ENCODE peak calls at places on chromosomes 11 and 22, in five cellular contexts. G is DND-41, X is lung, P is left lung, I is RWPE2. C is an unnamed sample.

GRCh38 chr11:11502303-11502828 is 119.4 kb downstream of the GALNT18 start:
- ATAC-seq in X (peak; percentile 23), P (peak; percentile 75), G (no peak), I (no peak), C (no peak)

GRCh38 chr22:43171019-43171491 is 15.9 kb downstream of the TTLL12 start:
- ATAC-seq in P (no peak), I (no peak), G (no peak), X (no peak), C (no peak)

GRCh38 chr11:19428206-19429001 is 187.7 kb upstream of the E2F8 start:
- ATAC-seq in P (no peak), X (no peak), G (no peak), I (peak; percentile 98), C (no peak)

GRCh38 chr11:96465537-96465936 is 75.7 kb downstream of the JRKL start:
- ATAC-seq in X (no peak), G (no peak), P (no peak), I (no peak), C (no peak)

GRCh38 chr11:67505605-67506396 is 638 bp upstream of the PITPNM1 start:
- ATAC-seq in P (peak; percentile 69), G (peak; percentile 62), X (peak; percentile 49), I (peak; percentile 73), C (peak; percentile 54)

GRCh38 chr11:97610854-97611253 is 1221.0 kb downstream of the JRKL start:
- ATAC-seq in I (no peak), P (no peak), G (no peak), X (no peak), C (no peak)

GRCh38 chr22:43207386-43207785 is 20.5 kb upstream of the TTLL12 start:
- ATAC-seq in I (no peak), P (no peak), X (no peak), G (no peak), C (no peak)

GRCh38 chr11:60912223-60912850 is 1.6 kb upstream of the TMEM109 start:
- ATAC-seq in G (no peak), I (no peak), P (no peak), X (no peak), C (no peak)

GRCh38 chr22:41250127-41250526 is 9.4 kb upstream of the CHADL start:
- ATAC-seq in G (no peak), I (no peak), P (no peak), X (no peak), C (no peak)

GRCh38 chr11:116825854-116826750 is 3.0 kb upstream of the APOA4 start:
- ATAC-seq in P (no peak), G (no peak), X (no peak), I (no peak), C (no peak)

GRCh38 chr11:61273151-61274078 is 21.7 kb downstream of the VWCE start:
- ATAC-seq in I (peak; percentile 70), P (peak; percentile 98), X (peak; percentile 82), G (no peak), C (no peak)

GRCh38 chr11:115194798-115195101 is 309.5 kb downstream of the CADM1 start:
- ATAC-seq in I (no peak), X (no peak), P (peak; percentile 49), G (no peak), C (no peak)

GRCh38 chr11:96019810-96020747 is 96.2 kb upstream of the MTMR2 start:
- ATAC-seq in I (no peak), G (no peak), X (no peak), P (peak; percentile 78), C (no peak)

GRCh38 chr11:6488342-6488741 is 7.0 kb downstream of the TIMM10B start:
- ATAC-seq in P (no peak), X (no peak), I (no peak), G (no peak), C (no peak)
- H3K36me3 ChIP-seq in P (peaks cover 83% of the 10 kb centered on the region), X (peaks cover 15% of the 10 kb centered on the region), I (peaks cover 74% of the 10 kb centered on the region), G (peaks cover 60% of the 10 kb centered on the region), C (no peaks in the 10 kb centered on the region)

DNA sequence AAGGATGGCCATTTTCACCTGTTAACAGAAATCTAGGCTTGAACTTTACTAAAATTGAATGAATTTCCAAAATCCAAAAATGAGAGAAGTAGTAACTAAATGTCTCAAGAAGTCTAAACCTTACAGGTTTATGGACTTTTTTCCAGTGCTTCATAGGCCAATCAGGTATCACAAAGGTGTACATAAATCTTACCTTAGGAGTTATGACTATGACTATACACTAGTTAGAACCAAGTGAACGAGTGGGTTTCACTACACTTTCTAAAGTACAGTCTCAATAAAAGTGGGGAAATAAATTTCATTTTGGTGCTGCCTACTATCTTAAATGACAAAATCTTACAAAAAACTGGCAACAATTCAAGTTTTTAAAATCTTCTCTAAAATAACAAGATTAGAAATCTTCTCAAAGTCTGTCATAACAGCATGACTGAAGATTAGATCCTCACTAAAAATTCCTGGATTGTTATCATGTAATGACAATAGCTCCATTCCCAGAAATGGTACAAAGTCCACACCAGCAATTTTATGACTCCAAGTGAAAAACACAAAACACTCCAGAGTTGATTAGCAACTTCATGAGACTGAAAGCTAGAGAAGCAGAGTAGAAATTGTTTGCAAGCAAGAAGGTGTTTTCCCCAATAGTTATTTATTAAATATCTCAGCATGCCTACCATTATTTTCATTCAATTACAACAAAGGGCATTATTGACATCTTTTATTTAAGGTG is 20.9 kb downstream of the SOX6 start:
- ATAC-seq in X (no peak), P (no peak), I (no peak), G (no peak), C (no peak)
- H3K36me3 ChIP-seq in X (no peaks in the 10 kb centered on the region), P (no peaks in the 10 kb centered on the region), I (no peaks in the 10 kb centered on the region), G (no peaks in the 10 kb centered on the region), C (no peaks in the 10 kb centered on the region)

DNA sequence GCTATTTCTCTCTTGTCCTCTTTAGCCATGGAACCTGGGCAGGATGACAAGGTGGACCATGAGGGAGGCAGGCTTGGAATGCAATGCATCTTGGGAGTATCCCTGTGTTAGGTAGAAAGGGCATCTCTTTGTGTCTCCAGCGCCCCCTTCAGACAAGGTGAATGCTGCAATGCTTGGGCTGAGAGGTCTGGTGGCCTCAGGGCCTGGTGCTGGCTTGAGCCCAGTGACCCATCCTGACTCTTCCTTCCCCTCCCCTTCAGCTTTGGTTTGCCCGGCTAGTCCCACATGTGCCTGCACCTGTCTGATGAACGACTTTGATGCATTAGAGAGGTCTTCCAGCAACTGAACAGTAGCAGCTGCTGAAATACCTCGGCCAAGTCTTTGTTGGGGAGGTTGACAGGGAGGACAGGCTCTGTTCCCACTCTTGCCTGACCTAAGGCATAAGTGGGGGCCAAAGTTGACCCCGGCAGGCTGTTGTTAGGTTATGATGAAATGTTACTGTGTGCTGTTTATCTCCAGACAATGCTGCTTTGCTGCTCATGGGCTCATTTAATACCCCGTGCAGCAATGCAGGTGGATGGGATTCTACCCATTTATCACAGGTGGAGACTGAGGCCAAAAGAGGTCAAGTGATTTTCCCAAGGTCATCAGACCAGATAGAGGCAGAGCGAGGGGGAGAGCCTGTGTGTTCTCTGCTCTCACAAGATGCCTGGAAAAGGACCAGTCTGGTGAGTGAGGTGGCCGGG is 22.5 kb downstream of the MYO18B start:
- ATAC-seq in G (no peak), P (no peak), X (no peak), I (no peak), C (no peak)
- H3K36me3 ChIP-seq in G (no peaks in the 10 kb centered on the region), P (no peaks in the 10 kb centered on the region), X (no peaks in the 10 kb centered on the region), I (no peaks in the 10 kb centered on the region), C (no peaks in the 10 kb centered on the region)

DNA sequence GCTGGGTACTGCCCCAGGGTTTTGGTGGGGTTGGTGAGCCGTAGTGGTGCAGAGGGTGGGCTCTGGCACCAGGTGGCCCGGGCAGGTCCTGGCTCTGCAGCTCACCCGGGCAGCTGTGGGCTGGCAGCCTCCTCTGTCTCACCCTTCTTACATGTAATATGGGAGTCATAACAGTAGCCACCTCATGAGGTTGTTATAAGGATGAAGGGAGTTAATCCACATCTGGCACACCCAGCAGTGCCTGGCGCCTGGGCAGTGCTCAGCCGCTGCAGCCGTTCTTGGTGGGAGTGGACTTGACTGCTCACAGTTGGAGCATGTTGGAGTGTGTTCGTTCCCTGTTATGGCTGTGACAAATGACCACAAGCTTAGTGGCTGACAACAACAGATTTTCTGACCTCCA is 28.7 kb downstream of the IGHMBP2 start:
- ATAC-seq in G (no peak), P (no peak), X (no peak), I (no peak), C (peak; percentile 40)
- H3K36me3 ChIP-seq in G (peaks cover 83% of the 10 kb centered on the region), P (peaks cover 96% of the 10 kb centered on the region), X (peaks cover 24% of the 10 kb centered on the region), I (peaks cover 28% of the 10 kb centered on the region), C (no peaks in the 10 kb centered on the region)

DNA sequence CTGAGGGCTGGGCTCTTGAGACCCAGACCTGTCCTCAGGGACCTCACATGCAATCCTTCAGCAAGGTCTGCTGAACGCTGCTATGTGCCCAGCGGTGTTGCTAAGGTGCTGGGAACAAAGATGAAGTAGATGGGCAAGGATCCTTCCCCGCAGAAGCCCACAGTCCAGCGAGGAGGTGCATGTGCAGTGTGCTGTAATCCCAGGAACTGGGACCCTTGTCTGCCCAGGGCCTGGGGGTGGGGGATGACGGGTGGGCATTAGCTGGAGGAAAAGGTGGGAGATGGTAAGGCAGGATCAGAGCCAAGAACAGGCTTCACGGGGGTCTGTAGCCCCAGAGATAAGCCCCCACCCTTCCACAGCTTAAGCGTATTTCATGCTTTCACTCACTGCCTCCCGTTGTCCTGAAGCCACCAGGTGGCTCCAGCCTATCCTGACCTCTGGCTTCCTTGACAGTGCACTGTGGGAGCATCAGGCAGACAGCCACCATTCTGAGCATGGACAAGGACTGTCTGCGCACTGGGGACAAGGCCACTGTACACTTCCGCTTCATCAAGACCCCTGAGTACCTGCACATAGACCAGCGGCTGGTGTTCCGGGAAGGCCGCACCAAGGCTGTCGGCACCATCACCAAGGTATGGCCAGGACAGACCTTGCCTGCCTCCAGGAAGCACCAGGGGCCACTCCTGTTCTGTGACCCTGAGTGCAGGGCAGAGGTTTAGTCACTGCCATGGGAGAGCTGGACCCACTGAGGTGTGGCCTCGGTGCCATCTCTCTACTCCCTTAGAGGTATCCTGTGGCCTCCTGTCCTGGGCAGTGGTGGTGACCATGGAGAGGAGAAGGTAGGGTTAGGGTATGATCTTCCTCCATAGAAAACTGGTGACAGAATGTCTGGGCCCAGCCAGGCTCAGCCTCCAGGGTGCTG is 22.0 kb downstream of the GTPBP1 start:
- ATAC-seq in X (no peak), G (no peak), I (no peak), P (no peak), C (no peak)
- H3K36me3 ChIP-seq in X (peaks cover 51% of the 10 kb centered on the region), G (peaks cover 98% of the 10 kb centered on the region), I (peaks cover 90% of the 10 kb centered on the region), P (peaks cover 99% of the 10 kb centered on the region), C (no peaks in the 10 kb centered on the region)

GRCh38 chr11:47766363-47767227 is 546 bp downstream of the FNBP4 start:
- ATAC-seq in I (peak; percentile 4), P (peak; percentile 50), X (peak; percentile 39), G (peak; percentile 28), C (peak; percentile 34)

GRCh38 chr11:47768090-47768620 is 1.0 kb upstream of the FNBP4 start:
- ATAC-seq in P (peak; percentile 61), G (no peak), X (no peak), I (peak; percentile 23), C (peak; percentile 28)

DNA sequence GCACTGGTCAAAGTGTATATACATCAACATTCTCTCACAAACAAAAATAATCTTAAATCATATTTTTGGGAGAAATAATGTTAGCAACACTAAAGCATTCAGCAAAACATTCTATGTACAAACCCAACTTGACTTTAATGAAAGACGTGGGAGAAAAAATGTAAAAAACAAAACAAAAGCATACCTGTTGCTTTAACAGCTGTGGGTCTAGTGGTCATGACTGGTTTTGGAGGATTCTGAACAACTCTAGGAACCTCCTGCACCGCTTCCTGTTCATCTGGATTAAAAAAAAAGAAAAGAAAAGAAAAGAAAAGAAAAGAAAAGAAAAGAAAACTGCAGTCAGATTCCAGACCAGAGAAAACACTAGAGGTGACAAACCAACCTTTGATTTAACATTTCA is 2.1 kb downstream of the FNBP4 start:
- ATAC-seq in G (no peak), P (no peak), X (no peak), I (no peak), C (no peak)
- H3K36me3 ChIP-seq in G (peaks cover 49% of the 10 kb centered on the region), P (peaks cover 48% of the 10 kb centered on the region), X (peaks cover 13% of the 10 kb centered on the region), I (peaks cover 60% of the 10 kb centered on the region), C (peaks cover 52% of the 10 kb centered on the region)